ENCODE peak calls at places on chromosome 11, in nine cellular contexts. U is left colon; J is activated naive CD4-positive, alpha-beta T cell treated with Interleukin-2 at 50 U/mL for 16 hours; P is activated gamma-delta T cell; V is GM04504; N is NAMALWA; D is globus pallidus; S is anterior cingulate cortex; B is EL. Z is an unnamed sample.

GRCh38 chr11:65952052-65952521 is 6.8 kb downstream of the TSGA10IP start:
- DNase-seq in V (no peak), U (no peak), N (no peak), B (no peak), S (no peak), P (no peak), D (no peak), J (no peak), Z (no peak)

GRCh38 chr11:43686207-43686606 is 5.7 kb downstream of the HSD17B12 start:
- DNase-seq in N (no peak), B (no peak), D (no peak), S (no peak), J (no peak), U (no peak), P (no peak), V (no peak), Z (no peak)

GRCh38 chr11:112364962-112365481 is 104.4 kb upstream of the PLET1 start:
- DNase-seq in N (no peak), B (peak; percentile 92), U (peak; percentile 46), P (no peak), V (peak; percentile 75), J (no peak), D (no peak), S (no peak), Z (no peak)

GRCh38 chr11:65355013-65355775 is 643 bp downstream of the TIGD3 start:
- DNase-seq in J (peak; percentile 61), D (no peak), S (no peak), U (no peak), V (no peak), P (peak; percentile 37), B (peak; percentile 27), N (peak; percentile 71), Z (peak; percentile 9)

GRCh38 chr11:44241851-44242250 is 68.1 kb downstream of the ALX4 start:
- DNase-seq in B (no peak), N (no peak), S (no peak), V (no peak), D (peak; percentile 49), U (no peak), J (no peak), P (no peak), Z (no peak)

GRCh38 chr11:107834995-107835394 is 23.6 kb downstream of the SLC35F2 start:
- DNase-seq in U (no peak), N (no peak), J (no peak), D (no peak), B (no peak), P (no peak), V (no peak), S (no peak), Z (no peak)

GRCh38 chr11:105367129-105367528 is 227.6 kb upstream of the CARD18 start:
- DNase-seq in D (no peak), V (no peak), J (no peak), U (no peak), B (no peak), P (no peak), N (no peak), S (no peak), Z (no peak)

GRCh38 chr11:76291576-76292526 is 85.5 kb upstream of the WNT11 start:
- DNase-seq in J (no peak), S (no peak), B (no peak), U (no peak), D (no peak), V (no peak), P (no peak), N (no peak), Z (no peak)

GRCh38 chr11:91926967-91927366 is 297.7 kb upstream of the FAT3 start:
- DNase-seq in J (no peak), P (no peak), U (peak; percentile 43), S (no peak), D (no peak), V (no peak), B (no peak), N (no peak), Z (no peak)

GRCh38 chr11:69983897-69984438 is 94.1 kb upstream of the ANO1 start:
- DNase-seq in P (no peak), D (no peak), U (no peak), N (no peak), J (no peak), V (no peak), B (no peak), S (no peak), Z (no peak)

GRCh38 chr11:19889531-19889930 is 176.9 kb downstream of the NAV2 start:
- DNase-seq in S (no peak), V (no peak), P (no peak), B (peak; percentile 58), J (no peak), N (no peak), U (no peak), D (no peak), Z (no peak)

GRCh38 chr11:117045956-117046355 is 52.3 kb downstream of the SIK3 start:
- DNase-seq in V (no peak), P (no peak), U (no peak), N (no peak), J (no peak), B (no peak), S (no peak), D (peak; percentile 96), Z (no peak)